ENCODE peak calls at places on chromosome 16, in four cellular contexts. D is GM12878, J is WTC11, Z is K562. M is an unnamed sample.

GRCh38 chr16:68265078-68265925 is 976 bp downstream of the SLC7A6 start:
- DNase-seq in J (peak; percentile 25), D (no peak), Z (peak; percentile 45), M (peak; percentile 100)

GRCh38 chr16:51155901-51156810 is 5.1 kb upstream of the SALL1 start:
- DNase-seq in J (peak; percentile 41), D (no peak), Z (no peak), M (no peak)

GRCh38 chr16:78871241-78871640 is 729.3 kb downstream of the MAF start:
- DNase-seq in D (no peak), Z (no peak), J (no peak), M (no peak)

GRCh38 chr16:69013991-69014390 is 91.5 kb upstream of the HAS3 start:
- DNase-seq in J (no peak), D (no peak), Z (no peak), M (no peak)

GRCh38 chr16:27085182-27085581 is 18.5 kb downstream of the C16orf82 start:
- DNase-seq in J (peak; percentile 38), D (no peak), Z (no peak), M (no peak)

GRCh38 chr16:66476328-66477027 is 49.4 kb downstream of the BEAN1 start:
- DNase-seq in Z (peak; percentile 86), J (peak; percentile 70), D (no peak), M (no peak)

GRCh38 chr16:67773569-67774456 is 32.5 kb downstream of the RANBP10 start:
- DNase-seq in J (no peak), Z (peak; percentile 30), D (no peak), M (peak; percentile 24)

GRCh38 chr16:26195225-26195624 is 503.5 kb downstream of the HS3ST4 start:
- DNase-seq in D (no peak), Z (no peak), J (no peak), M (no peak)

GRCh38 chr16:11956558-11956957 is 8.5 kb upstream of the TNFRSF17 start:
- DNase-seq in D (no peak), J (no peak), Z (no peak), M (no peak)

GRCh38 chr16:52408197-52408845 is 138.6 kb downstream of the TOX3 start:
- DNase-seq in J (no peak), Z (no peak), D (no peak), M (peak; percentile 91)

GRCh38 chr16:61362583-61362982 is 673.7 kb downstream of the CDH8 start:
- DNase-seq in J (no peak), Z (no peak), D (no peak), M (no peak)

GRCh38 chr16:48817032-48817431 is 207.1 kb upstream of the N4BP1 start:
- DNase-seq in J (no peak), D (no peak), Z (no peak), M (no peak)

GRCh38 chr16:65842067-65842466 is 524.4 kb upstream of the CDH5 start:
- DNase-seq in D (no peak), Z (no peak), J (no peak), M (no peak)

GRCh38 chr16:77335652-77336234 is 99.1 kb downstream of the ADAMTS18 start:
- DNase-seq in J (peak; percentile 18), D (no peak), Z (no peak), M (no peak)

GRCh38 chr16:29714972-29715371 is 30.8 kb downstream of the C16orf54 start:
- DNase-seq in D (no peak), J (no peak), Z (no peak), M (no peak)

GRCh38 chr16:29708917-29709600 is 30.1 kb downstream of the QPRT start:
- DNase-seq in D (no peak), Z (no peak), J (peak; percentile 74), M (no peak)

GRCh38 chr16:29714396-29714795 is 31.4 kb downstream of the C16orf54 start:
- DNase-seq in Z (no peak), D (no peak), J (no peak), M (no peak)

GRCh38 chr16:29712770-29713169 is 33.0 kb downstream of the C16orf54 start:
- DNase-seq in J (no peak), Z (no peak), D (no peak), M (no peak)

GRCh38 chr16:29710227-29711219 is 31.5 kb downstream of the QPRT start:
- DNase-seq in D (no peak), J (no peak), Z (peak; percentile 39), M (peak; percentile 75)
- TF ChIP-seq NR2C2 in D (no peak), J (no peak), Z (peak; percentile 45), M (no peak)

GRCh38 chr16:88798772-88799455 is 4.7 kb upstream of the CDT1 start:
- DNase-seq in J (no peak), D (no peak), Z (peak; percentile 15), M (no peak)
- TF ChIP-seq NR2C2 in J (no peak), D (no peak), Z (no peak), M (no peak)

DNA sequence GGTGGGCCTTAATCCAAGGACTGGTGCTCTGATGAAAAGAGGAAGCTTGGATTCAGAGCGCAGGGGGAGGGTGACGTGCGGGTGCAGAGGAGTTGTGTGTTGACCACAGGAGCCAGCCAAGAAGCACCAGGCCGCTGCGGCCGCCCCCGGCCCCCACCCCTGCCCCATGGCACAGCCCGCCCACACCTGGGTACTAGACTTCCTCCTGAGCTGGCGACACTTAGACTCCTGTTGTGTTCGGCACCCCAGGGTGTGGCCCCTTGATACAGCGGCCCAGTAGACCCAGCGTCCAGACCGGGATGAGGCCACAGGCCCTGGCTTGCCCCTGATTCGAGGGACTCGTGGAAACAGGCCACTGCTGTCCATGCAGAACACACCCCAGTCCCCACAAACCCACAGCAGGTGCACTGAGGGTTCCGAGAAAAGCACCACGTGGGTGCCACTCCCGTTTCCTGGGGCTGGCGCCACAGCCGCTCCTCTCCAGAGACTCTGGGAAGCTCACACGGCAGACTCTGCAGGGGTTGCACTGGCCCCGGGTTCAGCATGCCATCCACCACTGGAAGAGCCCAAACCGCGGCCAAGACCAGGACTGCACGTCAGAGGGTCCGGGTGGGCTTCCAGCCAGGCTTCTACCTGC is 5.7 kb upstream of the SNAI3 start:
- DNase-seq in D (no peak), Z (no peak), J (no peak), M (no peak)
- TF ChIP-seq NR2C2 in D (no peak), Z (no peak), J (no peak), M (no peak)

GRCh38 chr16:10927497-10928112 is 14.7 kb downstream of the DEXI start:
- DNase-seq in D (no peak), J (no peak), Z (no peak), M (no peak)
- TF ChIP-seq NR2C2 in D (no peak), J (no peak), Z (no peak), M (no peak)

GRCh38 chr16:84830765-84831384 is 11.1 kb downstream of the CRISPLD2 start:
- DNase-seq in J (no peak), D (no peak), Z (no peak), M (no peak)
- TF ChIP-seq NR2C2 in J (no peak), D (no peak), Z (no peak), M (no peak)

M was measured in HepG2.